ENCODE peak calls at places on chromosomes 1 and 21, in nine cellular contexts. One of them, this sample, is unnamed.

GRCh38 chr1:220219865-220220698 is 52.2 kb downstream of the RAB3GAP2 start:
- ATAC-seq in natural killer cell: no peak
- ATAC-seq in right lobe of liver: no peak
- ATAC-seq in PC-3: no peak
- ATAC-seq in T-cell: peak
- ATAC-seq in gastrocnemius medialis: no peak
- ATAC-seq in foreskin keratinocyte: no peak
- ATAC-seq in activated naive CD8-positive, alpha-beta T cell treated with anti-CD3 and anti-CD28 coated beads, Interleukin-2, amount 10 ng/mL, durations not matched to agents 7 days and 5 days: no peak
- ATAC-seq in activated T-helper 17 cell treated with anti-CD3 and anti-CD28 coated beads, Interleukin-2, amount 50 U/mL, for 72 hours: peak
- ATAC-seq in this sample: no peak

GRCh38 chr1:204652556-204652955 is 33.0 kb downstream of the LRRN2 start:
- ATAC-seq in natural killer cell: no peak
- ATAC-seq in right lobe of liver: no peak
- ATAC-seq in PC-3: no peak
- ATAC-seq in T-cell: no peak
- ATAC-seq in gastrocnemius medialis: no peak
- ATAC-seq in foreskin keratinocyte: no peak
- ATAC-seq in activated naive CD8-positive, alpha-beta T cell treated with anti-CD3 and anti-CD28 coated beads, Interleukin-2, amount 10 ng/mL, durations not matched to agents 7 days and 5 days: no peak
- ATAC-seq in activated T-helper 17 cell treated with anti-CD3 and anti-CD28 coated beads, Interleukin-2, amount 50 U/mL, for 72 hours: no peak
- ATAC-seq in this sample: no peak

GRCh38 chr1:246629030-246629429 is 62.8 kb downstream of the CNST start:
- ATAC-seq in natural killer cell: no peak
- ATAC-seq in right lobe of liver: no peak
- ATAC-seq in PC-3: no peak
- ATAC-seq in T-cell: no peak
- ATAC-seq in gastrocnemius medialis: no peak
- ATAC-seq in foreskin keratinocyte: no peak
- ATAC-seq in activated naive CD8-positive, alpha-beta T cell treated with anti-CD3 and anti-CD28 coated beads, Interleukin-2, amount 10 ng/mL, durations not matched to agents 7 days and 5 days: no peak
- ATAC-seq in activated T-helper 17 cell treated with anti-CD3 and anti-CD28 coated beads, Interleukin-2, amount 50 U/mL, for 72 hours: peak
- ATAC-seq in this sample: no peak

GRCh38 chr1:145985129-145985501 is 11.3 kb downstream of the TXNIP start:
- ATAC-seq in natural killer cell: no peak
- ATAC-seq in right lobe of liver: no peak
- ATAC-seq in PC-3: no peak
- ATAC-seq in T-cell: no peak
- ATAC-seq in gastrocnemius medialis: peak
- ATAC-seq in foreskin keratinocyte: peak
- ATAC-seq in activated naive CD8-positive, alpha-beta T cell treated with anti-CD3 and anti-CD28 coated beads, Interleukin-2, amount 10 ng/mL, durations not matched to agents 7 days and 5 days: no peak
- ATAC-seq in activated T-helper 17 cell treated with anti-CD3 and anti-CD28 coated beads, Interleukin-2, amount 50 U/mL, for 72 hours: peak
- ATAC-seq in this sample: no peak

GRCh38 chr1:93773049-93773838 is 91.6 kb upstream of the BCAR3 start:
- ATAC-seq in natural killer cell: no peak
- ATAC-seq in right lobe of liver: no peak
- ATAC-seq in PC-3: no peak
- ATAC-seq in T-cell: no peak
- ATAC-seq in gastrocnemius medialis: peak
- ATAC-seq in foreskin keratinocyte: no peak
- ATAC-seq in activated naive CD8-positive, alpha-beta T cell treated with anti-CD3 and anti-CD28 coated beads, Interleukin-2, amount 10 ng/mL, durations not matched to agents 7 days and 5 days: no peak
- ATAC-seq in activated T-helper 17 cell treated with anti-CD3 and anti-CD28 coated beads, Interleukin-2, amount 50 U/mL, for 72 hours: no peak
- ATAC-seq in this sample: no peak

GRCh38 chr1:54193453-54193852 is 6.4 kb downstream of the CYB5RL start:
- ATAC-seq in natural killer cell: no peak
- ATAC-seq in right lobe of liver: no peak
- ATAC-seq in PC-3: no peak
- ATAC-seq in T-cell: no peak
- ATAC-seq in gastrocnemius medialis: no peak
- ATAC-seq in foreskin keratinocyte: no peak
- ATAC-seq in activated naive CD8-positive, alpha-beta T cell treated with anti-CD3 and anti-CD28 coated beads, Interleukin-2, amount 10 ng/mL, durations not matched to agents 7 days and 5 days: no peak
- ATAC-seq in activated T-helper 17 cell treated with anti-CD3 and anti-CD28 coated beads, Interleukin-2, amount 50 U/mL, for 72 hours: no peak
- ATAC-seq in this sample: no peak

GRCh38 chr21:44281801-44282200 is 3.9 kb upstream of the AIRE start:
- ATAC-seq in natural killer cell: no peak
- ATAC-seq in right lobe of liver: no peak
- ATAC-seq in PC-3: no peak
- ATAC-seq in T-cell: no peak
- ATAC-seq in gastrocnemius medialis: no peak
- ATAC-seq in foreskin keratinocyte: no peak
- ATAC-seq in activated naive CD8-positive, alpha-beta T cell treated with anti-CD3 and anti-CD28 coated beads, Interleukin-2, amount 10 ng/mL, durations not matched to agents 7 days and 5 days: no peak
- ATAC-seq in activated T-helper 17 cell treated with anti-CD3 and anti-CD28 coated beads, Interleukin-2, amount 50 U/mL, for 72 hours: no peak
- ATAC-seq in this sample: no peak

GRCh38 chr1:119689511-119689910 is 22.2 kb upstream of the PHGDH start:
- ATAC-seq in natural killer cell: no peak
- ATAC-seq in right lobe of liver: no peak
- ATAC-seq in PC-3: no peak
- ATAC-seq in T-cell: no peak
- ATAC-seq in gastrocnemius medialis: no peak
- ATAC-seq in foreskin keratinocyte: no peak
- ATAC-seq in activated naive CD8-positive, alpha-beta T cell treated with anti-CD3 and anti-CD28 coated beads, Interleukin-2, amount 10 ng/mL, durations not matched to agents 7 days and 5 days: no peak
- ATAC-seq in activated T-helper 17 cell treated with anti-CD3 and anti-CD28 coated beads, Interleukin-2, amount 50 U/mL, for 72 hours: no peak
- ATAC-seq in this sample: no peak

GRCh38 chr1:58200437-58200836 is 346.1 kb downstream of the OMA1 start:
- ATAC-seq in natural killer cell: no peak
- ATAC-seq in right lobe of liver: no peak
- ATAC-seq in PC-3: no peak
- ATAC-seq in T-cell: no peak
- ATAC-seq in gastrocnemius medialis: no peak
- ATAC-seq in foreskin keratinocyte: no peak
- ATAC-seq in activated naive CD8-positive, alpha-beta T cell treated with anti-CD3 and anti-CD28 coated beads, Interleukin-2, amount 10 ng/mL, durations not matched to agents 7 days and 5 days: no peak
- ATAC-seq in activated T-helper 17 cell treated with anti-CD3 and anti-CD28 coated beads, Interleukin-2, amount 50 U/mL, for 72 hours: no peak
- ATAC-seq in this sample: no peak

GRCh38 chr1:67367370-67368345 is 60.0 kb downstream of the IL12RB2 start:
- ATAC-seq in natural killer cell: no peak
- ATAC-seq in right lobe of liver: peak
- ATAC-seq in PC-3: no peak
- ATAC-seq in T-cell: no peak
- ATAC-seq in gastrocnemius medialis: no peak
- ATAC-seq in foreskin keratinocyte: no peak
- ATAC-seq in activated naive CD8-positive, alpha-beta T cell treated with anti-CD3 and anti-CD28 coated beads, Interleukin-2, amount 10 ng/mL, durations not matched to agents 7 days and 5 days: no peak
- ATAC-seq in activated T-helper 17 cell treated with anti-CD3 and anti-CD28 coated beads, Interleukin-2, amount 50 U/mL, for 72 hours: no peak
- ATAC-seq in this sample: peak

GRCh38 chr21:34910396-34910795 is 138.7 kb downstream of the RUNX1 start:
- ATAC-seq in natural killer cell: no peak
- ATAC-seq in right lobe of liver: peak
- ATAC-seq in PC-3: no peak
- ATAC-seq in T-cell: no peak
- ATAC-seq in gastrocnemius medialis: no peak
- ATAC-seq in foreskin keratinocyte: no peak
- ATAC-seq in activated naive CD8-positive, alpha-beta T cell treated with anti-CD3 and anti-CD28 coated beads, Interleukin-2, amount 10 ng/mL, durations not matched to agents 7 days and 5 days: no peak
- ATAC-seq in activated T-helper 17 cell treated with anti-CD3 and anti-CD28 coated beads, Interleukin-2, amount 50 U/mL, for 72 hours: no peak
- ATAC-seq in this sample: no peak

GRCh38 chr1:244732846-244733450 is 80.0 kb downstream of the DESI2 start:
- ATAC-seq in natural killer cell: no peak
- ATAC-seq in right lobe of liver: no peak
- ATAC-seq in PC-3: no peak
- ATAC-seq in T-cell: no peak
- ATAC-seq in gastrocnemius medialis: no peak
- ATAC-seq in foreskin keratinocyte: no peak
- ATAC-seq in activated naive CD8-positive, alpha-beta T cell treated with anti-CD3 and anti-CD28 coated beads, Interleukin-2, amount 10 ng/mL, durations not matched to agents 7 days and 5 days: no peak
- ATAC-seq in activated T-helper 17 cell treated with anti-CD3 and anti-CD28 coated beads, Interleukin-2, amount 50 U/mL, for 72 hours: no peak
- ATAC-seq in this sample: no peak

GRCh38 chr21:26815197-26815596 is 30.0 kb downstream of the ADAMTS1 start:
- ATAC-seq in natural killer cell: no peak
- ATAC-seq in right lobe of liver: no peak
- ATAC-seq in PC-3: no peak
- ATAC-seq in T-cell: no peak
- ATAC-seq in gastrocnemius medialis: no peak
- ATAC-seq in foreskin keratinocyte: no peak
- ATAC-seq in activated naive CD8-positive, alpha-beta T cell treated with anti-CD3 and anti-CD28 coated beads, Interleukin-2, amount 10 ng/mL, durations not matched to agents 7 days and 5 days: no peak
- ATAC-seq in activated T-helper 17 cell treated with anti-CD3 and anti-CD28 coated beads, Interleukin-2, amount 50 U/mL, for 72 hours: no peak
- ATAC-seq in this sample: no peak

GRCh38 chr1:115507256-115507589 is 134.5 kb upstream of the VANGL1 start:
- ATAC-seq in natural killer cell: no peak
- ATAC-seq in right lobe of liver: peak
- ATAC-seq in PC-3: peak
- ATAC-seq in T-cell: no peak
- ATAC-seq in gastrocnemius medialis: no peak
- ATAC-seq in foreskin keratinocyte: no peak
- ATAC-seq in activated naive CD8-positive, alpha-beta T cell treated with anti-CD3 and anti-CD28 coated beads, Interleukin-2, amount 10 ng/mL, durations not matched to agents 7 days and 5 days: no peak
- ATAC-seq in activated T-helper 17 cell treated with anti-CD3 and anti-CD28 coated beads, Interleukin-2, amount 50 U/mL, for 72 hours: no peak
- ATAC-seq in this sample: peak

GRCh38 chr1:207020016-207020708 is 12.4 kb downstream of the C1orf116 start:
- ATAC-seq in natural killer cell: no peak
- ATAC-seq in right lobe of liver: no peak
- ATAC-seq in PC-3: peak
- ATAC-seq in T-cell: no peak
- ATAC-seq in gastrocnemius medialis: no peak
- ATAC-seq in foreskin keratinocyte: peak
- ATAC-seq in activated naive CD8-positive, alpha-beta T cell treated with anti-CD3 and anti-CD28 coated beads, Interleukin-2, amount 10 ng/mL, durations not matched to agents 7 days and 5 days: no peak
- ATAC-seq in activated T-helper 17 cell treated with anti-CD3 and anti-CD28 coated beads, Interleukin-2, amount 50 U/mL, for 72 hours: no peak
- ATAC-seq in this sample: no peak

GRCh38 chr1:103101399-103101798 is 6.9 kb downstream of the COL11A1 start:
- ATAC-seq in natural killer cell: no peak
- ATAC-seq in right lobe of liver: no peak
- ATAC-seq in PC-3: no peak
- ATAC-seq in T-cell: no peak
- ATAC-seq in gastrocnemius medialis: no peak
- ATAC-seq in foreskin keratinocyte: no peak
- ATAC-seq in activated naive CD8-positive, alpha-beta T cell treated with anti-CD3 and anti-CD28 coated beads, Interleukin-2, amount 10 ng/mL, durations not matched to agents 7 days and 5 days: no peak
- ATAC-seq in activated T-helper 17 cell treated with anti-CD3 and anti-CD28 coated beads, Interleukin-2, amount 50 U/mL, for 72 hours: no peak
- ATAC-seq in this sample: no peak

GRCh38 chr1:48916121-48917069 is 139.7 kb upstream of the BEND5 start:
- ATAC-seq in natural killer cell: no peak
- ATAC-seq in right lobe of liver: peak
- ATAC-seq in PC-3: peak
- ATAC-seq in T-cell: no peak
- ATAC-seq in gastrocnemius medialis: no peak
- ATAC-seq in foreskin keratinocyte: peak
- ATAC-seq in activated naive CD8-positive, alpha-beta T cell treated with anti-CD3 and anti-CD28 coated beads, Interleukin-2, amount 10 ng/mL, durations not matched to agents 7 days and 5 days: no peak
- ATAC-seq in activated T-helper 17 cell treated with anti-CD3 and anti-CD28 coated beads, Interleukin-2, amount 50 U/mL, for 72 hours: no peak
- ATAC-seq in this sample: peak

GRCh38 chr1:150473659-150474058 is 13.6 kb upstream of the TARS2 start:
- ATAC-seq in natural killer cell: no peak
- ATAC-seq in right lobe of liver: peak
- ATAC-seq in PC-3: no peak
- ATAC-seq in T-cell: no peak
- ATAC-seq in gastrocnemius medialis: peak
- ATAC-seq in foreskin keratinocyte: no peak
- ATAC-seq in activated naive CD8-positive, alpha-beta T cell treated with anti-CD3 and anti-CD28 coated beads, Interleukin-2, amount 10 ng/mL, durations not matched to agents 7 days and 5 days: no peak
- ATAC-seq in activated T-helper 17 cell treated with anti-CD3 and anti-CD28 coated beads, Interleukin-2, amount 50 U/mL, for 72 hours: no peak
- ATAC-seq in this sample: no peak

GRCh38 chr21:25513810-25514209 is 93.5 kb downstream of the MRPL39 start:
- ATAC-seq in natural killer cell: no peak
- ATAC-seq in right lobe of liver: no peak
- ATAC-seq in PC-3: no peak
- ATAC-seq in T-cell: no peak
- ATAC-seq in gastrocnemius medialis: no peak
- ATAC-seq in foreskin keratinocyte: no peak
- ATAC-seq in activated naive CD8-positive, alpha-beta T cell treated with anti-CD3 and anti-CD28 coated beads, Interleukin-2, amount 10 ng/mL, durations not matched to agents 7 days and 5 days: no peak
- ATAC-seq in activated T-helper 17 cell treated with anti-CD3 and anti-CD28 coated beads, Interleukin-2, amount 50 U/mL, for 72 hours: peak
- ATAC-seq in this sample: no peak